ENCODE peak calls at places on chromosome 7, in four cellular contexts. K, E, Q and H are unnamed samples.
A peak's percentile ranks its signal among the peaks of the same experiment; 100 is the strongest.

GRCh38 chr7:28298870-28299484 is 113.3 kb upstream of the CREB5 start:
- DNase-seq in K (no peak), E (no peak), Q (peak; percentile 78), H (no peak)

GRCh38 chr7:135831451-135832220 is 83.0 kb upstream of the FAM180A start:
- DNase-seq in K (no peak), E (no peak), Q (no peak), H (no peak)

GRCh38 chr7:47846117-47846836 is 102.0 kb downstream of the PKD1L1 start:
- DNase-seq in K (no peak), E (no peak), Q (peak; percentile 49), H (no peak)

GRCh38 chr7:151088856-151089699 is 2.8 kb downstream of the AGAP3 start:
- DNase-seq in K (peak; percentile 74), E (peak; percentile 62), Q (peak; percentile 76), H (peak; percentile 97)

GRCh38 chr7:82325416-82325815 is 118.2 kb downstream of the CACNA2D1 start:
- DNase-seq in K (no peak), E (no peak), Q (peak; percentile 68), H (no peak)

GRCh38 chr7:36278767-36279171 is 110.9 kb upstream of the ANLN start:
- DNase-seq in K (no peak), E (no peak), Q (peak; percentile 89), H (no peak)

GRCh38 chr7:8442814-8443304 is 9.4 kb downstream of the NXPH1 start:
- DNase-seq in K (no peak), E (no peak), Q (no peak), H (no peak)

GRCh38 chr7:37251222-37251621 is 197.4 kb downstream of the ELMO1 start:
- DNase-seq in K (no peak), E (no peak), Q (no peak), H (no peak)

GRCh38 chr7:130380861-130381455 is 664 bp downstream of the CPA1 start:
- DNase-seq in K (peak; percentile 12), E (no peak), Q (no peak), H (no peak)

GRCh38 chr7:48458701-48459509 is 287.6 kb downstream of the ABCA13 start:
- DNase-seq in K (no peak), E (no peak), Q (no peak), H (no peak)

GRCh38 chr7:77481615-77482014 is 55.5 kb upstream of the PTPN12 start:
- DNase-seq in K (no peak), E (peak; percentile 41), Q (no peak), H (no peak)

GRCh38 chr7:138665669-138666140 is 35.5 kb downstream of the SVOPL start:
- DNase-seq in K (peak; percentile 21), E (no peak), Q (no peak), H (no peak)

DNA sequence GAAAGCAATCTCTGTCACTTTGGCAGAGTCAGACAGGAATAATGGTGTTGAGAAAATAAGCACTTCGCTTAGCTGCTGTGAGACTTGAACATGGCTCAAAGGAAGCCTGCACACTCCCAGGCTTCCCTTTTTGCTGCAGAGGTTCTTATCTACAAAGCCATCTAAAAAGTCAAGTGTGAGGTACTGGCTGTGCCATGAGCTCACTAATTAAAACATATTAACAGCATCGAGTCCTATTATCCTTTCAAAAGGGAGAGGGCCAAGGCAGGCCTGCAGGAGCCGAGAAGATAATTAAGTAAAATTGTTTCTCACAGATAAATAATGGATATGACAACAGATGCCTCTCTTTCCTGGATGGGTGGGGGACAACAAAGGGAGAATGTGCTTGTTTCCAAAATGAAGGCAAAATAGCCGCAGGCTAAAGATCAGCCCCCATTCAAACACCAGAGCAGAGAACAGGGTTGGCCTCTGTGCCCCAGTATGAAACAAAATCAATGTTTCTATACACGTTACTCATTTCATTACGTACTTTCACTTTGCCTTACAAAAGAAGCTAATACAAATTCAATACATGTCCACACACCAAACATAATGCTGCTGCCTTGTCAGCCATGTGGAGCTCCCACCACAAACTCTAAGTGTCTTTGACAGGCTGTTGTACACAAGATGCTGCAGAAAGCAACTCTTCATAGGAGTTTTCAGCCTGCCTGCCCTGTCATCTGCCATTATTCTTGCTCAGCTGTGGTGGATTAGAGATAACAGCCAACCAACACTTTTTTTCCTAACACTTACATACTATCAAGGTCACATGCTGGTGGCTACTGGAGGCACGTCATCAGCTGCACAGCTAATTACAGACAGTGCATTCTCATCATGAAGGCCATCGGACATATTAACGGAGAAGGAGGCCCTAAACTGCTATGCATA is 55.3 kb downstream of the ELAPOR2 start:
- DNase-seq in K (no peak), E (no peak), Q (no peak), H (no peak)
- H3K4me3 ChIP-seq in K (no peak overlapping the region), E (no peak overlapping the region), Q (no peak overlapping the region), H (no peak overlapping the region)

GRCh38 chr7:99674995-99675742 is 4.6 kb downstream of the CYP3A5 start:
- DNase-seq in K (no peak), E (no peak), Q (no peak), H (no peak)

GRCh38 chr7:99679032-99679399 is 780 bp downstream of the CYP3A5 start:
- DNase-seq in K (no peak), E (peak; percentile 65), Q (peak; percentile 22), H (no peak)

GRCh38 chr7:99677646-99678045 is 2.1 kb downstream of the CYP3A5 start:
- DNase-seq in K (no peak), E (no peak), Q (no peak), H (no peak)

GRCh38 chr7:99677013-99677412 is 2.8 kb downstream of the CYP3A5 start:
- DNase-seq in K (no peak), E (no peak), Q (no peak), H (no peak)

GRCh38 chr7:99679400-99680191 is at the start of gene CYP3A5:
- DNase-seq in K (no peak), E (peak; percentile 85), Q (no peak), H (peak; percentile 54)
- TF ChIP-seq POLR2A in K (no peak), E (peak; percentile 98), Q (no peak), H (no peak)

GRCh38 chr7:16430133-16430532 is 8.8 kb upstream of the CRPPA start:
- DNase-seq in K (no peak), E (no peak), Q (peak; percentile 20), H (no peak)

GRCh38 chr7:16432425-16432731 is 11.0 kb upstream of the CRPPA start:
- DNase-seq in K (no peak), E (no peak), Q (no peak), H (no peak)

GRCh38 chr7:16428672-16429071 is 7.3 kb upstream of the CRPPA start:
- DNase-seq in K (no peak), E (peak; percentile 12), Q (peak; percentile 84), H (no peak)

GRCh38 chr7:16433568-16434122 is 12.3 kb upstream of the CRPPA start:
- DNase-seq in K (no peak), E (no peak), Q (no peak), H (no peak)

GRCh38 chr7:16431646-16432424 is 10.5 kb upstream of the CRPPA start:
- DNase-seq in K (no peak), E (peak; percentile 35), Q (no peak), H (no peak)
- TF ChIP-seq CTCF in K (no peak), E (peak; percentile 70), Q (peak; percentile 36), H (no peak)

GRCh38 chr7:100949227-100949930 is at the start of gene MUC3A:
- DNase-seq in K (no peak), E (peak; percentile 84), Q (no peak), H (no peak)
- H3K4me3 ChIP-seq in K (peak within 1 kb of the TSS; percentile 2), E (peak within 1 kb of the TSS; percentile 22), Q (no peak within 1 kb of the TSS), H (no peak within 1 kb of the TSS)

GRCh38 chr7:100571829-100572116 is 1.9 kb downstream of the SAP25 start:
- DNase-seq in K (no peak), E (no peak), Q (no peak), H (no peak)

GRCh38 chr7:100572949-100573675 is 588 bp downstream of the SAP25 start:
- DNase-seq in K (no peak), E (no peak), Q (no peak), H (no peak)

GRCh38 chr7:100572281-100572948 is 1.3 kb downstream of the SAP25 start:
- DNase-seq in K (no peak), E (no peak), Q (no peak), H (no peak)

GRCh38 chr7:100568936-100569844 is 4.5 kb downstream of the SAP25 start:
- DNase-seq in K (peak; percentile 32), E (peak; percentile 74), Q (no peak), H (peak; percentile 91)

DNA sequence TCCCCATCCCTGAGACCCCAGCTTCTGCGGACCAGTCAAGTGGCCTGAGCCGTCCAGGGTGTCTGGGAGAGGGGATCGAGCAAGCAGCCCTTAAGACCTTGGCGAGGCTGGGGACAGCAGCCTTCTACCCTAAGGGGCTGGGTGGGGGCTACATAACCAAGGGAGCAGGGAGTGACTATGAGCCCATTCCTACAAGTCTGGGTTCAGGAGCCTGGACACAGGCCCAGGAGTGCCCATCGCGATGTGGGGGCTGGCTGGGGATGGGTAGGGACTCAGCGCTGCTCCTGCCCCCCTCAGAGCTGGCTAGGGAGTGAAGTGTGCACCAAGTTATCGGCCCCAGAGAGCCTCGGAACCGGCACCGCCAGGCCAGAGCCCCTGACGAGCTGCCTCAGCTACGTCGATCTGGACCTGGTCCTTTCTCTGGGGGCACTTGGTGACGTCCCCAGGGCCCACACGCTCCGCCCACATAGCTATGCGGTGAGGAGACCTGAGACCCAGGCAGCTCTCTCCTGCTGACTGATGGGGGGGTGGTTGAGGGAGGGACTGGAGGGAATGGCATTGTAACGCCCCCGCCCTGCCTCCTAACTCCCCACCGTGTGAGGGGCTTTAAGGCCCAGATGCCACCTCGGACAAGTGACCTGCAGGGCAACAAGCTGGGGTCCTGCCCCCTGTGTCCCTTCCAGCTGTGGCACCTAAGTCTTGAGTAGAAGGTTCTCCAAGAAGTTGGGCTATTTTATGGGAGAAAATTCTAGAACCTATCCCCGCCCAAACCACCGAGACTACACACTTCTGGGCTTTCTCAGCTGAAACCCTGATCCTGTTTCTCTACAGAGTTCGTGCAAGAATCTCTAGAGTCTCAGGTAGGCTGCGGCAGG is 2.5 kb downstream of the SAP25 start:
- DNase-seq in K (no peak), E (no peak), Q (no peak), H (no peak)
- TF ChIP-seq POLR2A in K (no peak), E (no peak), Q (no peak), H (no peak)

GRCh38 chr7:100825760-100826545 is 1.4 kb downstream of the EPHB4 start:
- DNase-seq in K (no peak), E (no peak), Q (peak; percentile 59), H (no peak)
- TF ChIP-seq CTCF in K (no peak), E (no peak), Q (peak; percentile 50), H (no peak)

DNA sequence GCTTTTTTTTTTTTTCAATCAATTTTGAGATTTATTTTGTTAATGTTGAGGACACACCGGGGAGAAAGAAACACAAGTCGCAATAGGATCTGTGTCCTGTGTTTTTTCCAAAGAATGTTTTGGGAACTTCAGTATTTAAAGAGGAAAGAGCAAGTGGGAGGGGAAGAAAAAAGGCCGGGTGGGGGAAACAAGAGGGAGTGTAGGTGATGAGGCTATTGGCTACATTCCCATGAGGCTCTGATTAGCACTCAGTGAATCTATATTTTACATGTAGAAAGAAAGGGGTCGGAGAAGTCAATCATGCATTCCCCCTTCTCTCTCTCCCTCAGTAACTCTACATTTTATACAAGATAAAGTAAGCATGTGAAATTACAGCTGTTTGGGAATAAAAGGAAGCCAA is 4.1 kb downstream of the ZNF680 start:
- DNase-seq in K (no peak), E (no peak), Q (no peak), H (no peak)
- H3K4me3 ChIP-seq in K (peak overlapping the region; percentile 2), E (no peak overlapping the region), Q (no peak overlapping the region), H (no peak overlapping the region)